ENCODE peak calls at places on chromosome 16, in six cellular contexts. One of them, this sample, is unnamed.

GRCh38 chr16:82382521-82382920 is 212.5 kb upstream of the MPHOSPH6 start:
- DNase-seq in DMS 273 treated with DMSO at 0.1 percent for 48 hours: no peak
- DNase-seq in GOT3: no peak
- DNase-seq in NT2/D1: no peak
- DNase-seq in T-cell: no peak
- DNase-seq in cardiac muscle cell: no peak
- DNase-seq in this sample: no peak

GRCh38 chr16:47037746-47038458 is 64.4 kb upstream of the DNAJA2 start:
- DNase-seq in DMS 273 treated with DMSO at 0.1 percent for 48 hours: peak
- DNase-seq in GOT3: peak
- DNase-seq in NT2/D1: peak
- DNase-seq in T-cell: peak
- DNase-seq in cardiac muscle cell: peak
- DNase-seq in this sample: peak

GRCh38 chr16:50244140-50244503 is 22.2 kb upstream of the ADCY7 start:
- DNase-seq in DMS 273 treated with DMSO at 0.1 percent for 48 hours: no peak
- DNase-seq in GOT3: no peak
- DNase-seq in NT2/D1: no peak
- DNase-seq in T-cell: no peak
- DNase-seq in cardiac muscle cell: no peak
- DNase-seq in this sample: no peak

GRCh38 chr16:68444058-68444657 is 4.2 kb downstream of the SMPD3 start:
- DNase-seq in DMS 273 treated with DMSO at 0.1 percent for 48 hours: no peak
- DNase-seq in GOT3: no peak
- DNase-seq in NT2/D1: peak
- DNase-seq in T-cell: no peak
- DNase-seq in cardiac muscle cell: peak
- DNase-seq in this sample: peak

GRCh38 chr16:1107141-1107540 is 11.1 kb upstream of the C1QTNF8 start:
- DNase-seq in DMS 273 treated with DMSO at 0.1 percent for 48 hours: no peak
- DNase-seq in GOT3: no peak
- DNase-seq in NT2/D1: no peak
- DNase-seq in T-cell: no peak
- DNase-seq in cardiac muscle cell: no peak
- DNase-seq in this sample: no peak

GRCh38 chr16:86626966-86627365 is 48.6 kb downstream of the FOXL1 start:
- DNase-seq in DMS 273 treated with DMSO at 0.1 percent for 48 hours: no peak
- DNase-seq in GOT3: no peak
- DNase-seq in NT2/D1: no peak
- DNase-seq in T-cell: no peak
- DNase-seq in cardiac muscle cell: no peak
- DNase-seq in this sample: no peak

GRCh38 chr16:47779201-47780016 is 318.3 kb downstream of the PHKB start:
- DNase-seq in DMS 273 treated with DMSO at 0.1 percent for 48 hours: no peak
- DNase-seq in GOT3: no peak
- DNase-seq in NT2/D1: no peak
- DNase-seq in T-cell: no peak
- DNase-seq in cardiac muscle cell: peak
- DNase-seq in this sample: no peak

GRCh38 chr16:67730326-67730725 is 11.2 kb upstream of the GFOD2 start:
- DNase-seq in DMS 273 treated with DMSO at 0.1 percent for 48 hours: no peak
- DNase-seq in GOT3: no peak
- DNase-seq in NT2/D1: no peak
- DNase-seq in T-cell: no peak
- DNase-seq in cardiac muscle cell: no peak
- DNase-seq in this sample: no peak

GRCh38 chr16:78283668-78284251 is 184.3 kb downstream of the WWOX start:
- DNase-seq in DMS 273 treated with DMSO at 0.1 percent for 48 hours: no peak
- DNase-seq in GOT3: no peak
- DNase-seq in NT2/D1: no peak
- DNase-seq in T-cell: no peak
- DNase-seq in cardiac muscle cell: no peak
- DNase-seq in this sample: no peak

GRCh38 chr16:67257486-67258159 is 8.8 kb downstream of the SLC9A5 start:
- DNase-seq in DMS 273 treated with DMSO at 0.1 percent for 48 hours: no peak
- DNase-seq in GOT3: no peak
- DNase-seq in NT2/D1: no peak
- DNase-seq in T-cell: no peak
- DNase-seq in cardiac muscle cell: no peak
- DNase-seq in this sample: no peak

GRCh38 chr16:58678716-58679115 is 5.9 kb downstream of the SLC38A7 start:
- DNase-seq in DMS 273 treated with DMSO at 0.1 percent for 48 hours: no peak
- DNase-seq in GOT3: no peak
- DNase-seq in NT2/D1: no peak
- DNase-seq in T-cell: no peak
- DNase-seq in cardiac muscle cell: peak
- DNase-seq in this sample: no peak

GRCh38 chr16:68826652-68827051 is 16.7 kb upstream of the TANGO6 start:
- DNase-seq in DMS 273 treated with DMSO at 0.1 percent for 48 hours: no peak
- DNase-seq in GOT3: no peak
- DNase-seq in NT2/D1: no peak
- DNase-seq in T-cell: no peak
- DNase-seq in cardiac muscle cell: no peak
- DNase-seq in this sample: no peak

GRCh38 chr16:11047057-11047456 is 102.7 kb downstream of the CLEC16A start:
- DNase-seq in DMS 273 treated with DMSO at 0.1 percent for 48 hours: peak
- DNase-seq in GOT3: no peak
- DNase-seq in NT2/D1: no peak
- DNase-seq in T-cell: no peak
- DNase-seq in cardiac muscle cell: peak
- DNase-seq in this sample: no peak

GRCh38 chr16:11682655-11683096 is 14.4 kb downstream of the SNN start:
- DNase-seq in DMS 273 treated with DMSO at 0.1 percent for 48 hours: peak
- DNase-seq in GOT3: no peak
- DNase-seq in NT2/D1: no peak
- DNase-seq in T-cell: no peak
- DNase-seq in cardiac muscle cell: peak
- DNase-seq in this sample: no peak

GRCh38 chr16:50289950-50290764 is 23.8 kb downstream of the ADCY7 start:
- DNase-seq in DMS 273 treated with DMSO at 0.1 percent for 48 hours: no peak
- DNase-seq in GOT3: no peak
- DNase-seq in NT2/D1: no peak
- DNase-seq in T-cell: no peak
- DNase-seq in cardiac muscle cell: no peak
- DNase-seq in this sample: no peak

GRCh38 chr16:4736546-4736945 is 2.2 kb downstream of the DNAAF8 start:
- DNase-seq in DMS 273 treated with DMSO at 0.1 percent for 48 hours: no peak
- DNase-seq in GOT3: no peak
- DNase-seq in NT2/D1: no peak
- DNase-seq in T-cell: no peak
- DNase-seq in cardiac muscle cell: no peak
- DNase-seq in this sample: no peak

GRCh38 chr16:72937916-72938315 is 110.0 kb downstream of the ZFHX3 start:
- DNase-seq in DMS 273 treated with DMSO at 0.1 percent for 48 hours: no peak
- DNase-seq in GOT3: no peak
- DNase-seq in NT2/D1: no peak
- DNase-seq in T-cell: no peak
- DNase-seq in cardiac muscle cell: no peak
- DNase-seq in this sample: no peak

GRCh38 chr16:24734382-24734781 is 4.9 kb downstream of the TNRC6A start:
- DNase-seq in DMS 273 treated with DMSO at 0.1 percent for 48 hours: no peak
- DNase-seq in GOT3: no peak
- DNase-seq in NT2/D1: no peak
- DNase-seq in T-cell: no peak
- DNase-seq in cardiac muscle cell: peak
- DNase-seq in this sample: no peak

GRCh38 chr16:67551091-67551490 is 11.2 kb upstream of the CTCF start:
- DNase-seq in DMS 273 treated with DMSO at 0.1 percent for 48 hours: no peak
- DNase-seq in GOT3: no peak
- DNase-seq in NT2/D1: no peak
- DNase-seq in T-cell: no peak
- DNase-seq in cardiac muscle cell: no peak
- DNase-seq in this sample: no peak

GRCh38 chr16:9092963-9093477 is 1.6 kb downstream of the HAPSTR1 start:
- DNase-seq in DMS 273 treated with DMSO at 0.1 percent for 48 hours: no peak
- DNase-seq in GOT3: no peak
- DNase-seq in NT2/D1: no peak
- DNase-seq in T-cell: peak
- DNase-seq in cardiac muscle cell: no peak
- DNase-seq in this sample: peak

GRCh38 chr16:2058901-2059300 is 11.1 kb downstream of the TSC2 start:
- DNase-seq in DMS 273 treated with DMSO at 0.1 percent for 48 hours: no peak
- DNase-seq in GOT3: no peak
- DNase-seq in NT2/D1: no peak
- DNase-seq in T-cell: no peak
- DNase-seq in cardiac muscle cell: no peak
- DNase-seq in this sample: no peak

GRCh38 chr16:66750279-66751134 is 902 bp downstream of the DYNC1LI2 start:
- DNase-seq in DMS 273 treated with DMSO at 0.1 percent for 48 hours: no peak
- DNase-seq in GOT3: no peak
- DNase-seq in NT2/D1: no peak
- DNase-seq in T-cell: no peak
- DNase-seq in cardiac muscle cell: peak
- DNase-seq in this sample: no peak

GRCh38 chr16:48366165-48367093 is 18.8 kb downstream of the SIAH1 start:
- DNase-seq in DMS 273 treated with DMSO at 0.1 percent for 48 hours: peak
- DNase-seq in GOT3: no peak
- DNase-seq in NT2/D1: no peak
- DNase-seq in T-cell: peak
- DNase-seq in cardiac muscle cell: peak
- DNase-seq in this sample: no peak

GRCh38 chr16:22977294-22977697 is 163.3 kb downstream of the HS3ST2 start:
- DNase-seq in DMS 273 treated with DMSO at 0.1 percent for 48 hours: no peak
- DNase-seq in GOT3: no peak
- DNase-seq in NT2/D1: no peak
- DNase-seq in T-cell: no peak
- DNase-seq in cardiac muscle cell: no peak
- DNase-seq in this sample: no peak